ENCODE peak calls at places on chromosomes 12 and 14, in five cellular contexts. One of them, this sample, is unnamed.

GRCh38 chr12:9669534-9669933 is at the start of gene CLEC2D:
- DNase-seq in lower lobe of right lung: no peak
- DNase-seq in GM18507: no peak
- DNase-seq in Ammon's horn: no peak
- DNase-seq in GDM1: no peak
- DNase-seq in this sample: no peak

GRCh38 chr14:65491274-65491673 is 78.7 kb downstream of the FUT8 start:
- DNase-seq in Ammon's horn: no peak
- DNase-seq in GDM1: no peak
- DNase-seq in lower lobe of right lung: no peak
- DNase-seq in GM18507: no peak
- DNase-seq in this sample: peak; percentile 72

GRCh38 chr12:122870867-122871664 is 24.9 kb downstream of the VPS37B start:
- DNase-seq in Ammon's horn: no peak
- DNase-seq in lower lobe of right lung: peak; percentile 54
- DNase-seq in GM18507: no peak
- DNase-seq in GDM1: no peak
- DNase-seq in this sample: peak; percentile 82

GRCh38 chr12:64042901-64043300 is 179.2 kb downstream of the KICS2 start:
- DNase-seq in GDM1: no peak
- DNase-seq in Ammon's horn: no peak
- DNase-seq in GM18507: no peak
- DNase-seq in lower lobe of right lung: no peak
- DNase-seq in this sample: no peak

GRCh38 chr14:104551851-104552737 is 27.5 kb upstream of the C14orf180 start:
- DNase-seq in lower lobe of right lung: peak; percentile 30
- DNase-seq in Ammon's horn: no peak
- DNase-seq in GM18507: no peak
- DNase-seq in GDM1: no peak
- DNase-seq in this sample: no peak

GRCh38 chr14:72906316-72906715 is 12.4 kb upstream of the DPF3 start:
- DNase-seq in Ammon's horn: no peak
- DNase-seq in GDM1: no peak
- DNase-seq in lower lobe of right lung: no peak
- DNase-seq in GM18507: no peak
- DNase-seq in this sample: no peak

GRCh38 chr12:92759634-92760268 is 57.0 kb downstream of the PLEKHG7 start:
- DNase-seq in GM18507: no peak
- DNase-seq in lower lobe of right lung: no peak
- DNase-seq in GDM1: no peak
- DNase-seq in Ammon's horn: no peak
- DNase-seq in this sample: no peak

GRCh38 chr12:116609715-116610114 is 50.5 kb downstream of the MAP1LC3B2 start:
- DNase-seq in Ammon's horn: no peak
- DNase-seq in lower lobe of right lung: no peak
- DNase-seq in GM18507: no peak
- DNase-seq in GDM1: peak; percentile 60
- DNase-seq in this sample: no peak

GRCh38 chr12:89636776-89637160 is 71.9 kb downstream of the ATP2B1 start:
- DNase-seq in lower lobe of right lung: no peak
- DNase-seq in GDM1: no peak
- DNase-seq in GM18507: no peak
- DNase-seq in Ammon's horn: no peak
- DNase-seq in this sample: no peak

GRCh38 chr14:103923863-103924262 is 4.4 kb upstream of the TDRD9 start:
- DNase-seq in Ammon's horn: no peak
- DNase-seq in GDM1: peak; percentile 90
- DNase-seq in lower lobe of right lung: no peak
- DNase-seq in GM18507: no peak
- DNase-seq in this sample: no peak

GRCh38 chr12:50840809-50841487 is 1.8 kb upstream of the TMPRSS12 start:
- DNase-seq in Ammon's horn: no peak
- DNase-seq in GM18507: no peak
- DNase-seq in GDM1: no peak
- DNase-seq in lower lobe of right lung: no peak
- DNase-seq in this sample: no peak

GRCh38 chr14:24426912-24427536 is 2.4 kb downstream of the CBLN3 start:
- DNase-seq in Ammon's horn: no peak
- DNase-seq in GM18507: no peak
- DNase-seq in lower lobe of right lung: no peak
- DNase-seq in GDM1: no peak
- DNase-seq in this sample: no peak

GRCh38 chr14:49863483-49864262 is 11.1 kb upstream of the NEMF start:
- DNase-seq in lower lobe of right lung: no peak
- DNase-seq in GDM1: no peak
- DNase-seq in Ammon's horn: no peak
- DNase-seq in GM18507: no peak
- DNase-seq in this sample: no peak

GRCh38 chr14:71956920-71957563 is 24.8 kb downstream of the RGS6 start:
- DNase-seq in Ammon's horn: no peak
- DNase-seq in GDM1: no peak
- DNase-seq in GM18507: no peak
- DNase-seq in lower lobe of right lung: no peak
- DNase-seq in this sample: no peak

GRCh38 chr14:72516936-72517408 is 376.9 kb downstream of the DPF3 start:
- DNase-seq in GM18507: peak; percentile 15
- DNase-seq in lower lobe of right lung: no peak
- DNase-seq in GDM1: peak; percentile 59
- DNase-seq in Ammon's horn: peak; percentile 87
- DNase-seq in this sample: peak; percentile 85

GRCh38 chr12:108122644-108123043 is 6.4 kb upstream of the WSCD2 start:
- DNase-seq in lower lobe of right lung: no peak
- DNase-seq in GDM1: no peak
- DNase-seq in GM18507: no peak
- DNase-seq in Ammon's horn: no peak
- DNase-seq in this sample: no peak

GRCh38 chr12:105352049-105352448 is 21.6 kb downstream of the C12orf75 start:
- DNase-seq in GDM1: no peak
- DNase-seq in Ammon's horn: no peak
- DNase-seq in GM18507: peak; percentile 64
- DNase-seq in lower lobe of right lung: no peak
- DNase-seq in this sample: no peak

GRCh38 chr12:28343687-28344086 is 153.4 kb downstream of the CCDC91 start:
- DNase-seq in lower lobe of right lung: no peak
- DNase-seq in Ammon's horn: no peak
- DNase-seq in GM18507: no peak
- DNase-seq in GDM1: no peak
- DNase-seq in this sample: no peak

GRCh38 chr12:122875590-122876220 is 20.2 kb downstream of the VPS37B start:
- DNase-seq in GDM1: no peak
- DNase-seq in GM18507: no peak
- DNase-seq in Ammon's horn: no peak
- DNase-seq in lower lobe of right lung: no peak
- DNase-seq in this sample: peak; percentile 69

GRCh38 chr14:75427482-75428229 is at the start of gene JDP2:
- DNase-seq in GM18507: peak; percentile 38
- DNase-seq in lower lobe of right lung: peak; percentile 97
- DNase-seq in Ammon's horn: peak; percentile 90
- DNase-seq in GDM1: peak; percentile 83
- DNase-seq in this sample: peak; percentile 77

GRCh38 chr12:115833704-115834103 is 443.8 kb downstream of the MED13L start:
- DNase-seq in Ammon's horn: no peak
- DNase-seq in lower lobe of right lung: no peak
- DNase-seq in GM18507: no peak
- DNase-seq in GDM1: no peak
- DNase-seq in this sample: no peak

GRCh38 chr14:22551597-22551982 is 37.4 kb downstream of the DAD1 start:
- DNase-seq in GDM1: no peak
- DNase-seq in GM18507: no peak
- DNase-seq in Ammon's horn: peak; percentile 49
- DNase-seq in lower lobe of right lung: no peak
- DNase-seq in this sample: no peak

GRCh38 chr12:20624718-20625117 is 70.4 kb upstream of the SLCO1C1 start:
- DNase-seq in lower lobe of right lung: no peak
- DNase-seq in Ammon's horn: no peak
- DNase-seq in GDM1: no peak
- DNase-seq in GM18507: no peak
- DNase-seq in this sample: peak; percentile 32

GRCh38 chr14:58702466-58703148 is 64.8 kb downstream of the DACT1 start:
- DNase-seq in lower lobe of right lung: no peak
- DNase-seq in Ammon's horn: peak; percentile 25
- DNase-seq in GM18507: no peak
- DNase-seq in GDM1: no peak
- DNase-seq in this sample: no peak

GRCh38 chr12:68094645-68095395 is 64.7 kb downstream of the IFNG start:
- DNase-seq in GM18507: no peak
- DNase-seq in lower lobe of right lung: no peak
- DNase-seq in Ammon's horn: no peak
- DNase-seq in GDM1: no peak
- DNase-seq in this sample: no peak

GRCh38 chr12:47768323-47768811 is 4.7 kb upstream of the SLC48A1 start:
- DNase-seq in GDM1: no peak
- DNase-seq in Ammon's horn: no peak
- DNase-seq in GM18507: no peak
- DNase-seq in lower lobe of right lung: no peak
- DNase-seq in this sample: no peak

GRCh38 chr14:79199217-79199616 is 1012.1 kb downstream of the DIO2 start:
- DNase-seq in GDM1: no peak
- DNase-seq in lower lobe of right lung: no peak
- DNase-seq in Ammon's horn: no peak
- DNase-seq in GM18507: no peak
- DNase-seq in this sample: no peak

GRCh38 chr14:79204591-79204990 is 1006.7 kb downstream of the DIO2 start:
- DNase-seq in GM18507: no peak
- DNase-seq in lower lobe of right lung: no peak
- DNase-seq in GDM1: no peak
- DNase-seq in Ammon's horn: no peak
- DNase-seq in this sample: no peak

GRCh38 chr12:30047499-30048262 is 263.9 kb upstream of the TMTC1 start:
- DNase-seq in Ammon's horn: no peak
- DNase-seq in GDM1: no peak
- DNase-seq in GM18507: no peak
- DNase-seq in lower lobe of right lung: no peak
- DNase-seq in this sample: no peak

GRCh38 chr12:87253157-87253556 is 776.0 kb downstream of the C12orf50 start:
- DNase-seq in lower lobe of right lung: no peak
- DNase-seq in Ammon's horn: no peak
- DNase-seq in GDM1: no peak
- DNase-seq in GM18507: no peak
- DNase-seq in this sample: no peak